ENCODE peak calls at places on chromosomes 2 and 18, in five cellular contexts. C is posterior cingulate gyrus; K is tibial artery; R is activated CD8-positive, alpha-beta T cell treated with anti-CD3 and anti-CD28 coated beads for 36 hours; V is activated T-cell treated with anti-CD3 and anti-CD28 coated beads, Interleukin-2, amount 50 U/mL, for 72 hours. U is an unnamed sample.

GRCh38 chr2:241963223-241963622 is 93.7 kb downstream of the RTP5 start:
- DNase-seq in C (no peak), V (no peak), R (no peak), K (no peak), U (no peak)

GRCh38 chr18:10271481-10271880 is 183.0 kb upstream of the APCDD1 start:
- DNase-seq in C (no peak), R (no peak), K (peak; percentile 41), V (no peak), U (no peak)

GRCh38 chr2:55782528-55783173 is 89.0 kb upstream of the PNPT1 start:
- DNase-seq in K (no peak), R (no peak), V (no peak), C (no peak), U (no peak)

GRCh38 chr2:128347701-128348504 is 29.2 kb upstream of the HS6ST1 start:
- DNase-seq in R (no peak), V (no peak), K (peak; percentile 55), C (peak; percentile 67), U (peak; percentile 83)

GRCh38 chr2:190789074-190790004 is 91.3 kb upstream of the GLS start:
- DNase-seq in R (no peak), V (no peak), K (no peak), C (no peak), U (no peak)

GRCh38 chr2:219142329-219142728 is 18.3 kb downstream of the NHEJ1 start:
- DNase-seq in R (no peak), C (no peak), K (peak; percentile 32), V (no peak), U (no peak)

GRCh38 chr2:220194630-220195029 is 567.2 kb downstream of the SLC4A3 start:
- DNase-seq in V (no peak), K (no peak), C (no peak), R (no peak), U (no peak)

GRCh38 chr2:55772309-55772980 is 78.8 kb upstream of the PNPT1 start:
- DNase-seq in K (no peak), C (no peak), V (no peak), R (no peak), U (no peak)

GRCh38 chr2:83055338-83056010 is 1403.6 kb downstream of the SUCLG1 start:
- DNase-seq in R (no peak), V (no peak), K (no peak), C (no peak), U (no peak)

GRCh38 chr2:102027036-102027702 is 35.4 kb downstream of the IL1R2 start:
- DNase-seq in V (no peak), K (peak; percentile 42), C (no peak), R (no peak), U (no peak)

GRCh38 chr2:10911291-10912075 is at the start of gene KCNF1:
- DNase-seq in C (no peak), K (no peak), R (no peak), V (no peak), U (peak; percentile 55)

GRCh38 chr18:22088029-22088428 is 81.4 kb upstream of the GATA6 start:
- DNase-seq in V (no peak), K (no peak), R (no peak), C (no peak), U (no peak)